ENCODE peak calls at places on chromosomes 7 and 10, in ten cellular contexts. S is SW480, E is bronchial epithelial cell, H is T follicular helper cell, N is colonic mucosa, V is amygdala, M is RPMI7951, C is NCI-H460, J is T-helper 1 cell, R is hypothalamus. U is an unnamed sample.

GRCh38 chr7:30135551-30136271 is 925 bp downstream of the MTURN start:
- DNase-seq in S (peak; percentile 90), E (peak; percentile 49), H (peak; percentile 40), N (peak; percentile 72), V (peak; percentile 60), M (peak; percentile 67), C (peak; percentile 15), J (peak; percentile 47), R (peak; percentile 35), U (peak; percentile 70)

GRCh38 chr10:24685958-24686540 is 37.6 kb downstream of the ARHGAP21 start:
- DNase-seq in S (no peak), E (peak; percentile 50), H (no peak), N (no peak), V (no peak), M (peak; percentile 82), C (no peak), J (no peak), R (no peak), U (no peak)

GRCh38 chr7:155769701-155770100 is 42.6 kb downstream of the SHH start:
- DNase-seq in S (no peak), E (no peak), H (no peak), N (no peak), V (no peak), M (no peak), C (no peak), J (no peak), R (no peak), U (no peak)

GRCh38 chr10:132383026-132383565 is 13.9 kb upstream of the PWWP2B start:
- DNase-seq in S (no peak), E (no peak), H (no peak), N (no peak), V (no peak), M (no peak), C (no peak), J (no peak), R (no peak), U (no peak)

GRCh38 chr10:29486466-29486865 is 148.3 kb downstream of the SVIL start:
- DNase-seq in S (no peak), E (no peak), H (no peak), N (no peak), V (no peak), M (no peak), C (no peak), J (no peak), R (no peak), U (no peak)

GRCh38 chr7:117401293-117402002 is 25.8 kb downstream of the ASZ1 start:
- DNase-seq in S (no peak), E (peak; percentile 25), H (no peak), N (no peak), V (no peak), M (no peak), C (no peak), J (no peak), R (no peak), U (peak; percentile 43)

GRCh38 chr7:135743907-135744789 is 4.5 kb downstream of the FAM180A start:
- DNase-seq in S (no peak), E (no peak), H (no peak), N (no peak), V (no peak), M (peak; percentile 31), C (no peak), J (no peak), R (no peak), U (no peak)

GRCh38 chr7:57642730-57643129 is 192.8 kb downstream of the ZNF716 start:
- DNase-seq in S (no peak), E (no peak), H (no peak), N (no peak), V (no peak), M (no peak), C (no peak), J (no peak), R (no peak), U (no peak)

GRCh38 chr10:97454330-97455036 is 8.5 kb downstream of the ZDHHC16 start:
- DNase-seq in S (no peak), E (peak; percentile 82), H (no peak), N (no peak), V (no peak), M (no peak), C (no peak), J (no peak), R (no peak), U (no peak)

GRCh38 chr10:14466256-14466655 is 135.5 kb upstream of the FRMD4A start:
- DNase-seq in S (no peak), E (no peak), H (no peak), N (no peak), V (no peak), M (peak; percentile 95), C (no peak), J (no peak), R (no peak), U (no peak)

GRCh38 chr10:27794157-27794556 is 48.5 kb upstream of the MKX start:
- DNase-seq in S (no peak), E (peak; percentile 5), H (no peak), N (peak; percentile 22), V (no peak), M (peak; percentile 19), C (no peak), J (no peak), R (no peak), U (no peak)

U was measured in Calu3.